ENCODE peak calls at places on chromosomes 12 and 14, in six cellular contexts. P is stomach, T is suprapubic skin, E is ovary, F is sigmoid colon, Z is A549. R is an unnamed sample.

GRCh38 chr12:59708059-59708458 is 112.2 kb downstream of the SLC16A7 start:
- DNase-seq in Z (no peak), P (no peak), F (no peak), T (no peak), E (no peak), R (no peak)

GRCh38 chr12:92717202-92717601 is 14.4 kb downstream of the PLEKHG7 start:
- DNase-seq in E (no peak), F (no peak), Z (no peak), T (no peak), P (no peak), R (no peak)

GRCh38 chr12:49578471-49579112 is 10.7 kb upstream of the MCRS1 start:
- DNase-seq in Z (no peak), F (no peak), T (no peak), E (no peak), P (no peak), R (no peak)

GRCh38 chr14:93219103-93219726 is 12.2 kb downstream of the UBR7 start:
- DNase-seq in E (no peak), Z (peak), P (peak), T (no peak), F (no peak), R (peak)

GRCh38 chr14:64928239-64929002 is 14.1 kb downstream of the GPX2 start:
- DNase-seq in Z (no peak), E (no peak), F (no peak), T (no peak), P (no peak), R (no peak)

GRCh38 chr12:113190761-113191160 is 5.2 kb downstream of the RITA1 start:
- DNase-seq in T (no peak), F (no peak), Z (peak), E (no peak), P (no peak), R (no peak)

GRCh38 chr12:55019784-55020183 is at the start of gene NEUROD4:
- DNase-seq in F (no peak), Z (peak), T (no peak), P (peak), E (peak), R (peak)

GRCh38 chr12:122946690-122947271 is 19.5 kb downstream of the ABCB9 start:
- DNase-seq in T (peak), F (peak), Z (peak), E (peak), P (peak), R (no peak)

GRCh38 chr12:13167226-13167625 is 29.3 kb upstream of the EMP1 start:
- DNase-seq in F (no peak), E (no peak), Z (no peak), P (no peak), T (no peak), R (no peak)

GRCh38 chr12:105561981-105562726 is 231.7 kb downstream of the C12orf75 start:
- DNase-seq in Z (peak), P (peak), E (peak), T (no peak), F (peak), R (no peak)

GRCh38 chr12:26633591-26634210 is 199.3 kb downstream of the ITPR2 start:
- DNase-seq in F (no peak), E (no peak), T (no peak), Z (no peak), P (no peak), R (no peak)

GRCh38 chr14:80636071-80636470 is 305.5 kb downstream of the CEP128 start:
- DNase-seq in E (no peak), P (no peak), F (no peak), Z (peak), T (no peak), R (no peak)

GRCh38 chr14:63632932-63633514 is 8.6 kb downstream of the WDR89 start:
- DNase-seq in Z (peak), E (no peak), P (no peak), F (no peak), T (no peak), R (no peak)
- TF ChIP-seq CTCF in Z (peak), E (no peak), P (peak), F (no peak), T (peak), R (no peak)

GRCh38 chr14:95439881-95440280 is 76.6 kb downstream of the SYNE3 start:
- DNase-seq in T (no peak), Z (no peak), F (no peak), E (no peak), P (no peak), R (no peak)

GRCh38 chr14:95442016-95442632 is 74.3 kb downstream of the SYNE3 start:
- DNase-seq in F (no peak), T (no peak), P (no peak), Z (no peak), E (no peak), R (no peak)

GRCh38 chr14:95440951-95441350 is 75.5 kb downstream of the SYNE3 start:
- DNase-seq in F (no peak), Z (no peak), T (no peak), E (no peak), P (no peak), R (no peak)

GRCh38 chr14:95442633-95443021 is 73.8 kb downstream of the SYNE3 start:
- DNase-seq in Z (peak), F (peak), E (peak), T (peak), P (peak), R (peak)

GRCh38 chr14:95440496-95440895 is 76.0 kb downstream of the SYNE3 start:
- DNase-seq in P (no peak), E (no peak), T (no peak), F (no peak), Z (no peak), R (no peak)
- TF ChIP-seq EP300 in P (no peak), E (no peak), T (no peak), F (no peak), Z (no peak), R (no peak)

GRCh38 chr12:120117961-120118709 is 1.6 kb upstream of the RAB35 start:
- DNase-seq in T (no peak), E (no peak), F (no peak), P (no peak), Z (peak), R (no peak)

GRCh38 chr12:120116443-120116791 is at the start of gene RAB35:
- DNase-seq in F (no peak), Z (no peak), E (no peak), P (no peak), T (peak), R (no peak)

GRCh38 chr12:120116792-120117651 is 469 bp upstream of the RAB35 start:
- DNase-seq in E (peak), Z (peak), P (peak), F (peak), T (peak), R (peak)

GRCh38 chr12:120119395-120119973 is 2.9 kb upstream of the RAB35 start:
- DNase-seq in Z (peak), T (no peak), P (no peak), F (no peak), E (no peak), R (no peak)

GRCh38 chr12:120118710-120119097 is 2.2 kb upstream of the RAB35 start:
- DNase-seq in E (no peak), Z (no peak), P (no peak), F (no peak), T (no peak), R (no peak)
- TF ChIP-seq POLR2A in E (no peak), Z (no peak), P (no peak), F (no peak), T (no peak), R (no peak)

DNA sequence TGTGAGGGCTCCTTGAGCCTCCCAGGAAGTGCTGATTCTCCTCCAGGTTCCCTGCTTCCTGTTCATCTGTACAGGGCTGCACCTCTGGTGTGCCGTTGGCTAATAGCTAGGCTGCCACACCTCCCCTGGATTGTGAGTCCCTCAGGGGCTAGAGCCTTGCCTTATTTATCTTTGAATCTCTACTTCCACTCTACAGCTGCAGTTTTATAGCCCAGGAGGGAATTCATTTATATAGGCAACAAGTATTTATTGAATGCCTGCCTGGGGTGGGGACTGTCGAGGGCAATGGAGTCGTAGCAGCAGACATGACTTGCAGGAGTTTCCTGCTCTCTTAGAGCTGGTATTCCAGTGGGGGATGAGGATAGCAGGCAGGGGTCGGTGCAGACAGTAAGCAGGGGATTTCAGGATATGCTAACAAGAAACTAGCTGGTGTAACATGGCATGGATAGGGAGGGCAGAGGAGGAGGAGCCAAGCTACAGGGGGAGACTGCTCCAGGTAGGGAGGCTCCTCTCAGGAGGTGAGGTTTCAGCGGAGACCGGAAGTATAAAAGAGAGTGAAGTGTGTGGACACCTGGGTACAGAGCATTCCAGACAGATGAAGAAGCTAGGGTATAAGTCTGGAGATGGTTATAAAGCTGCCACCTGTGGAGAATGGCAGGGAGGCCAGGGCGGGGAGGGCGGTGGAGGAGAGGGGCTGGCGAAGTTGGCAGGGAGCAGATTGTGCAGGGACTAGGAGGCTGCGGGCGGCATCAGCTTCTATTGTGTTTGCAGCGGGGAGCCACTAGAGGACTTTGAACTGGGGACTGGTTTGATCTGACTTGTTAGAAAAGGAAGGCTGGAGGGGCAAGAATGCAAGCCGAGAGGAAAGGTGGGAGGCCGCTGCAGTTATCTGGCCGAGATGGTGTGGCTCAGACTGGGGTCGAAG is 17.2 kb downstream of the USP30 start:
- DNase-seq in E (no peak), Z (no peak), T (no peak), F (no peak), P (no peak), R (no peak)
- TF ChIP-seq CTCF in E (no peak), Z (no peak), T (no peak), F (no peak), P (no peak), R (no peak)

GRCh38 chr12:121839106-121839992 is 19.3 kb downstream of the HPD start:
- DNase-seq in E (peak), F (peak), P (peak), Z (peak), T (peak), R (peak)
- TF ChIP-seq EP300 in E (no peak), F (no peak), P (no peak), Z (no peak), T (no peak), R (peak)

DNA sequence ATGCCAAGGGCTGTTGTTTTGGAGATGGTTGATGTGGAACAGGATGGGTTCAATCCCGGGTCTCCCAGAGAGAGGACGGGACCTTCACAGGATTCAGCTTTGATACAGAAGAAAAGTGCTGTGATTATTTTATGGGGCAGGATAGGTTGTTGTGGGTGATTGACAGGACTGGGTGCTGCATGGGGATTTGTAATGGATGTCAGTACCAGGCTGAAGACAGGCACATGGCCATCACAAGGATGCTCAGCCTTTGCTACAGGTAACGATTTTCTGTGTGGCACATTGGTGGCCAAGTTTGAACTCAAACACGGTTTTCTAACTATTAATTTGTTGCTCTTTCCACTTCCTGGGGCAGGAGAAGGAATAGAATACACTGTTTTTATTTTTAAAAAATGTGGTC is 4.5 kb upstream of the GUCY2C start:
- DNase-seq in Z (no peak), T (no peak), P (no peak), E (no peak), F (no peak), R (no peak)
- TF ChIP-seq POLR2A in Z (no peak), T (no peak), P (no peak), E (no peak), F (no peak), R (no peak)

GRCh38 chr12:109188108-109188712 is 71.8 kb downstream of the ACACB start:
- DNase-seq in P (no peak), F (no peak), T (no peak), Z (no peak), E (no peak), R (no peak)

GRCh38 chr12:109182041-109182839 is 65.9 kb downstream of the ACACB start:
- DNase-seq in F (peak), Z (no peak), E (no peak), T (no peak), P (no peak), R (no peak)

GRCh38 chr12:109189291-109189690 is 72.9 kb downstream of the ACACB start:
- DNase-seq in E (no peak), T (no peak), P (no peak), Z (no peak), F (no peak), R (no peak)

GRCh38 chr12:109186993-109187653 is 70.7 kb downstream of the ACACB start:
- DNase-seq in T (no peak), P (no peak), Z (no peak), F (peak), E (no peak), R (no peak)

DNA sequence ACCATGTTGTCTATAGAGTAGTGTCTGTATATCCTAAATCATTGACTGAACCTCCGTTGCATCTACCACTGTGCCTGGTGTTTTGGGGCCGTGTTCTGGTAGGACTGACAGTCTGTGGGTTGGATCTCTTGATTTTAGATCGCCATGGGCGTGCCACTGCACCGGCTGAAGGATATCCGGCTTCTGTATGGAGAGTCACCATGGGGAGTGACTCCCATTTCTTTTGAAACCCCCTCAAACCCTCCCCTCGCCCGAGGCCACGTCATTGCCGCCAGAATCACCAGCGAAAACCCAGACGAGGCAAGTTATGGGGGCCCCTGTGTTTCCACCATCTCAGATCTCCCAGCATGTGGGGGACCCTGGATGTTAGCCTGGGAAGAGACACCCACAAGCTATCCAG is 69.1 kb downstream of the ACACB start:
- DNase-seq in Z (no peak), T (no peak), F (peak), E (no peak), P (no peak), R (no peak)
- TF ChIP-seq CTCF in Z (no peak), T (no peak), F (no peak), E (no peak), P (no peak), R (no peak)

GRCh38 chr14:32010561-32011188 is 66.4 kb upstream of the ARHGAP5 start:
- DNase-seq in Z (peak), F (no peak), T (no peak), E (no peak), P (no peak), R (no peak)
- TF ChIP-seq EP300 in Z (peak), F (no peak), T (no peak), E (no peak), P (no peak), R (no peak)

GRCh38 chr12:133037207-133038005 is at the start of gene ZNF84:
- DNase-seq in F (peak), P (peak), T (peak), Z (peak), E (peak), R (peak)
- TF ChIP-seq POLR2A in F (peak), P (no peak), T (no peak), Z (peak), E (peak), R (peak)